ENCODE peak calls at places on chromosomes 3 and 15, in seven cellular contexts. J is neural progenitor cell, T is GM23338, X is HCT116, Q is hepatocyte, Y is MM.1S, B is PC-3. I is an unnamed sample.

GRCh38 chr3:87167634-87168456 is 59.3 kb upstream of the CHMP2B start:
- DNase-seq in T (peak), J (peak), X (peak), Q (peak), Y (peak), B (peak), I (peak)

GRCh38 chr3:196127308-196128040 is 45.6 kb upstream of the TFRC start:
- DNase-seq in B (no peak), T (no peak), X (no peak), J (no peak), Y (peak), Q (peak), I (no peak)

GRCh38 chr3:132803889-132804288 is 81.7 kb upstream of the NPHP3 start:
- DNase-seq in T (peak), Y (no peak), J (peak), X (no peak), Q (peak), B (no peak), I (no peak)

GRCh38 chr15:68550498-68551295 is 28.1 kb upstream of the CORO2B start:
- DNase-seq in X (peak), Q (peak), B (peak), Y (peak), J (peak), T (peak), I (peak)

GRCh38 chr3:182568206-182568605 is 225.1 kb upstream of the ATP11B start:
- DNase-seq in X (no peak), J (no peak), Q (no peak), Y (no peak), T (no peak), B (no peak), I (no peak)

GRCh38 chr15:75696303-75696657 is 16.4 kb downstream of the CSPG4 start:
- DNase-seq in T (no peak), B (no peak), Q (no peak), X (no peak), J (no peak), Y (no peak), I (no peak)

GRCh38 chr3:111730143-111730542 is 128.9 kb upstream of the PHLDB2 start:
- DNase-seq in X (no peak), Y (no peak), B (peak), J (no peak), T (no peak), Q (no peak), I (no peak)

GRCh38 chr3:134483195-134483890 is 2.4 kb downstream of the ANAPC13 start:
- DNase-seq in X (no peak), B (peak), J (no peak), Q (no peak), T (no peak), Y (no peak), I (no peak)

GRCh38 chr15:92273286-92273685 is 120.4 kb upstream of the ST8SIA2 start:
- DNase-seq in T (no peak), Q (no peak), Y (no peak), X (no peak), J (no peak), B (no peak), I (no peak)

GRCh38 chr3:59052803-59053411 is 3.1 kb upstream of the CFAP20DC start:
- DNase-seq in Q (peak), J (peak), Y (peak), T (peak), B (peak), X (peak), I (peak)

GRCh38 chr15:67065531-67066005 is at the start of gene SMAD3:
- DNase-seq in B (peak), T (peak), Q (peak), Y (peak), J (peak), X (peak), I (peak)

GRCh38 chr3:47464603-47465002 is 11.1 kb downstream of the SCAP start:
- DNase-seq in X (no peak), Y (no peak), J (no peak), Q (no peak), B (no peak), T (no peak), I (peak)

GRCh38 chr15:59160880-59161593 is 45.6 kb upstream of the LDHAL6B start:
- DNase-seq in Q (peak), T (peak), X (no peak), J (peak), Y (peak), B (peak), I (peak)

GRCh38 chr3:193897288-193897687 is 238.7 kb upstream of the HES1 start:
- DNase-seq in Q (no peak), X (no peak), B (no peak), Y (no peak), J (no peak), T (no peak), I (no peak)

GRCh38 chr3:27723803-27724458 is 1.8 kb upstream of the EOMES start:
- DNase-seq in J (peak), Q (no peak), X (no peak), B (no peak), T (peak), Y (no peak), I (no peak)
- H3K4me3 ChIP-seq in J (no peak), Q (no peak), X (no peak), B (no peak), T (peak), Y (no peak), I (no peak)

DNA sequence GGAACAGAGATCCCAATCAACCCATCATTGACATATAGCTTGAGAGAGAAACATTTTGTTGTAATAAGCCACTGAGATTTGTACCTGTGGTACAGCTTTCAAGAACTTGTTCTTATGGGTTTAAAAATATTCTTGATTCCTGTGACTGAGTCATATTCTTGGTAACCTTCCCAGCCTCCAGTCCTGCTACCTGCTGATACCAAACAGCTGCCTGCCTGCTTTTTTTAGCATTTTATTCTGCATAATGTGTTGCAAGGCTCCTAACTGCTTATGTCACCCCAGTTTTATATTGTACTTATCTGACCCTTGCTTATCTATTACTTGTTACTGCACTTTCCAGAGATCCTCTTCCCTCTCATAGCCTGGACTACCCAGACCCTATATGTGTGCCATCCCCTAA is 349.3 kb upstream of the SOX2 start:
- DNase-seq in X (no peak), Y (no peak), T (no peak), B (peak), Q (no peak), J (no peak), I (no peak)
- TF ChIP-seq EZH2phosphoT487 in X (no peak), Y (no peak), T (no peak), B (no peak), Q (no peak), J (no peak), I (no peak)

DNA sequence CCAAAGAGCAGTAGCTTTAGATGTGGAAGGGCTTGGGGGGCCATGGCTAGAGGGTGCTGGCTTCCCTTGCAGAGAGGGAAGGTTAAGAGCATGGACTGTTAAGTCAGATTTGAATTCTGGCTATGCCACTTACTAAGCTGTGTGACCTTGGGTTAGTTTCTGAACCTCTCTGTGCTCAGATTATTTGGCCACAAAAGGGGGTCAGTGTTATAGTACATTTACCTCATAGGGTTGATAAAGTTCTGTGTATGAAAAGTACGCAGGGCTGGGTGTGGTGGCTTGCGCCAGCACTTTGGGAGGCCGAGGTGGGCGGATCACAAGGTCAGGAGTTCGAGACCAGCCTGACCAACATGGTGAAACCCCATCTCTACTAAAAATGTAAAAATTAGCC is 6.8 kb downstream of the VPS18 start:
- DNase-seq in B (no peak), T (no peak), Q (no peak), J (no peak), Y (no peak), X (no peak), I (no peak)
- H3K27ac ChIP-seq in B (no peak), T (no peak), Q (no peak), J (no peak), Y (no peak), X (no peak), I (no peak)

DNA sequence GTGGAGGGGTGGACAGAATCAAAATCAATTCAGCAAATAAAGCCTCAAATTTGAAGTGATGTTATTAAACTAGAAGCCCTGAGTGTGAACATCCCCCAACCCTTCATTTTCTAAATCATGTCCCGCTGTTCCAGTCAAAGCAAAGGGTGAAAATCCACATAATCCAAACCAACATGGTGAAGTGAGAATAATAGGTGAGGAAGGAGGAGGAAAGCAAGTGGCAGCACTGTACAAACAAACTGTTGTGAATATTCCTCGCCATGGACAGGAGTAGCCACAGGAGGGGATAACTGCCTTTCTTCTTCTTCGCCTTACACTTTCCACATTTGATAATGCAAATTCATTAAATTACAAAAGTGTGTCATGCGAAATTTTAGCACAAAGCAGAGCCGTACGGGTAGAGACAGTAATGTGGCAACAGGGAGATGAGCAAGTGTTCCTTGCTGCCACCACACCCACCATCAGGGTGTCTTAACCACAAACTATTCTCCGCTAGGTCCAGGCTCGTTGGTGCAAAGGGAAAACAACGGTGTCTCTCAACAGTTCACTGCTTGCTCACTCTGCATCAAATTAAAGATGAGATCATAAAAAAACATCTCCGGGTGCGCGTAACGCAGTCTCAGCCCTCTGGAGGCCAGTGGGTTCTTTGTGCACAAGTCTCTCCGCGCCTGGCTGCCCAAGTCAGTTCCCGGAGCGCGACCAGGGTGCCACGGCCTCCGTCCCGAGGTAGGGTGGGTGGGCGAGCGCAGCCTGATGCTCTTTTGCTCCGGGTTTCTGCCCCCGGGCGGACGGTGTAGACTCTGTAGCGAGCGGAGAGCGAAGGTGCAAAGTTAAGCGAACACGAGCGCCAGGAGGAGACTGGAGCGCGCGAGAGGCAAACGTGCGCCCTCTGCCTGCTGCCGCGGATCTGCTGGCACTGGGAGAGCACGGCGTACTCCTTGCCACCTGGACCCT is 6.7 kb downstream of the EPHA3 start:
- DNase-seq in X (no peak), T (peak), J (peak), Q (peak), B (peak), Y (peak), I (no peak)
- H3K4me3 ChIP-seq in X (no peak), T (peak), J (peak), Q (peak), B (peak), Y (peak), I (no peak)

GRCh38 chr3:63964287-63965073 is 52.3 kb upstream of the SCAANT1 start:
- DNase-seq in J (peak), Y (no peak), B (no peak), X (no peak), T (no peak), Q (no peak), I (no peak)

GRCh38 chr3:63960048-63960711 is 48.0 kb upstream of the SCAANT1 start:
- DNase-seq in T (no peak), Q (no peak), Y (no peak), J (no peak), X (peak), B (peak), I (no peak)

GRCh38 chr3:63966007-63966406 is 53.8 kb upstream of the SCAANT1 start:
- DNase-seq in B (no peak), T (no peak), Y (no peak), Q (no peak), J (no peak), X (no peak), I (no peak)

GRCh38 chr3:63966871-63967270 is 54.7 kb upstream of the SCAANT1 start:
- DNase-seq in T (no peak), Q (no peak), B (no peak), Y (no peak), J (no peak), X (no peak), I (no peak)

DNA sequence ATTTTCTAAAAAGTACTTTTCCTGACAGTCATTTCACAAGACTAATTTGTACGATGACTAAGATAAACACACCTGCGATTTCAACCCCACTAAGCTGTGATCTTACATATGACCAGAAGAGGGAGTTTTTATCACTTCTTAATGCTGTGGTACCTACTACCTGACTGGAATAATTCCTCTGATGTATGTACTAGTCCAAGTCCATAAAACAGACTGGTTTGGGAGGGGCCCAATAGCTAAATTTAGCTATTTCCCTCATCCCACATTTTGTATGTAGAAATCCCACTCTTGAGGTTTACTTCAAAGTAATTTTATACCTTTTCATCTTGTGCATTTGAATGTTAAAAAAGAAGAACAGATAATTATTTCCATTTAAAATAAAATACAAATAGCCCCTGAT is 49.7 kb upstream of the SCAANT1 start:
- DNase-seq in T (peak), Y (peak), B (peak), X (peak), J (no peak), Q (peak), I (peak)
- TF ChIP-seq EZH2phosphoT487 in T (no peak), Y (no peak), B (no peak), X (no peak), J (no peak), Q (no peak), I (no peak)

DNA sequence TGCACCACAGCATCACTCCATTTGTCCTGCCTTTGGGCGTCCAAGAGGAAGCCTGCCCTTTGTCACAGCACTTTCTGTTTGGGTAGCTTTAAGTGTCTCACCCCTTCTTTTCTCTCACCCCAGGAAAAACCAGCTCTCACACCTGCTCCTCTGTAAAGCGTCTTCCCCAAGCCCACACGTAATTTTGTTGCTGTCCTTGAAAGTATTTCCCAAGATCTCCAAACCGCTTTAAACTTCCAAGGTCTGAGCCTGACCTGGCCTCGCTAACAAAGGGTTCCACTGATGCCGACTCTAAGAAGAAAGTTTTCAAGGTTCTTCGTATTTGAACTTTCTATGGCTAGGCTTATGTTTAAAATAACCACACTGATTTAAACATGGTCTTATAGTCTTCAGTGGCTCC is 5.3 kb downstream of the ABHD2 start:
- DNase-seq in B (no peak), Y (no peak), X (no peak), J (no peak), T (no peak), Q (no peak), I (no peak)
- H3K27ac ChIP-seq in B (no peak), Y (no peak), X (no peak), J (no peak), T (peak), Q (peak), I (no peak)